ENCODE peak calls at places on chromosomes 3 and 15, in four cellular contexts. V is colonic mucosa, Z is tibial artery, N is heart left ventricle. Y is an unnamed sample.

GRCh38 chr3:101212740-101213139 is 107.6 kb downstream of the IMPG2 start:
- DNase-seq in Z (no peak), V (no peak), N (no peak), Y (no peak)

GRCh38 chr15:49863431-49864205 is 242.8 kb downstream of the DTWD1 start:
- DNase-seq in V (no peak), N (no peak), Z (no peak), Y (no peak)

GRCh38 chr3:24270204-24270671 is 224.4 kb downstream of the THRB start:
- DNase-seq in Z (no peak), V (no peak), N (no peak), Y (no peak)

GRCh38 chr3:120642368-120642948 is 39.6 kb downstream of the HGD start:
- DNase-seq in V (no peak), N (no peak), Z (no peak), Y (no peak)

GRCh38 chr15:70189826-70190225 is 92.1 kb upstream of the TLE3 start:
- DNase-seq in V (no peak), Z (no peak), N (no peak), Y (no peak)

GRCh38 chr3:49454457-49454856 is 15.6 kb upstream of the DAG1 start:
- DNase-seq in Z (no peak), N (no peak), V (no peak), Y (peak; percentile 42)

GRCh38 chr3:136612512-136612911 is 139.7 kb downstream of the STAG1 start:
- DNase-seq in V (no peak), Z (no peak), N (no peak), Y (no peak)

GRCh38 chr15:28996289-28996688 is 110.5 kb downstream of the APBA2 start:
- DNase-seq in N (no peak), V (no peak), Z (no peak), Y (no peak)

GRCh38 chr15:97177135-97177704 is 783.3 kb upstream of the ARRDC4 start:
- DNase-seq in N (no peak), V (no peak), Z (no peak), Y (no peak)

GRCh38 chr3:142586803-142587406 is 8.4 kb upstream of the ATR start:
- DNase-seq in V (peak; percentile 59), Z (no peak), N (no peak), Y (no peak)

GRCh38 chr3:122767690-122768372 is 25.8 kb downstream of the HSPBAP1 start:
- DNase-seq in Z (no peak), N (no peak), V (no peak), Y (no peak)

GRCh38 chr3:184129012-184129411 is 6.1 kb upstream of the EIF2B5 start:
- DNase-seq in V (peak; percentile 26), Z (no peak), N (no peak), Y (no peak)

GRCh38 chr3:135083179-135083578 is 288.1 kb downstream of the EPHB1 start:
- DNase-seq in N (no peak), Z (no peak), V (no peak), Y (no peak)

GRCh38 chr15:63027646-63028045 is 14.9 kb upstream of the TPM1 start:
- DNase-seq in V (no peak), N (no peak), Z (no peak), Y (no peak)

GRCh38 chr3:123880998-123881561 is 3.1 kb downstream of the MYLK start:
- DNase-seq in N (no peak), V (peak; percentile 24), Z (no peak), Y (no peak)

GRCh38 chr3:100982710-100983109 is 10.5 kb downstream of the ABI3BP start:
- DNase-seq in V (no peak), Z (peak; percentile 87), N (peak; percentile 60), Y (peak; percentile 40)

GRCh38 chr3:134328147-134328591 is 46.1 kb downstream of the AMOTL2 start:
- DNase-seq in Z (peak; percentile 73), V (no peak), N (no peak), Y (no peak)

GRCh38 chr3:126781889-126782491 is 78.0 kb downstream of the CHCHD6 start:
- DNase-seq in V (no peak), Z (no peak), N (no peak), Y (no peak)

GRCh38 chr15:31326729-31327673 is at the start of gene KLF13:
- DNase-seq in V (peak; percentile 60), Z (peak; percentile 86), N (peak; percentile 88), Y (no peak)

GRCh38 chr3:63364909-63365308 is 86.8 kb downstream of the SYNPR start:
- DNase-seq in Z (no peak), N (no peak), V (no peak), Y (no peak)

GRCh38 chr3:177590826-177591225 is 393.5 kb upstream of the TBL1XR1 start:
- DNase-seq in V (no peak), Z (no peak), N (no peak), Y (no peak)

GRCh38 chr3:65548848-65549625 is 489.7 kb downstream of the MAGI1 start:
- DNase-seq in V (peak; percentile 18), Z (peak; percentile 68), N (peak; percentile 72), Y (no peak)

GRCh38 chr3:112304611-112305010 is 10.6 kb upstream of the SLC9C1 start:
- DNase-seq in V (no peak), Z (no peak), N (no peak), Y (no peak)

GRCh38 chr3:34106879-34107278 is 308.4 kb downstream of the PDCD6IP start:
- DNase-seq in Z (no peak), V (peak; percentile 54), N (no peak), Y (no peak)

GRCh38 chr15:90774731-90775521 is 57.8 kb downstream of the BLM start:
- DNase-seq in Z (no peak), V (no peak), N (no peak), Y (no peak)

DNA sequence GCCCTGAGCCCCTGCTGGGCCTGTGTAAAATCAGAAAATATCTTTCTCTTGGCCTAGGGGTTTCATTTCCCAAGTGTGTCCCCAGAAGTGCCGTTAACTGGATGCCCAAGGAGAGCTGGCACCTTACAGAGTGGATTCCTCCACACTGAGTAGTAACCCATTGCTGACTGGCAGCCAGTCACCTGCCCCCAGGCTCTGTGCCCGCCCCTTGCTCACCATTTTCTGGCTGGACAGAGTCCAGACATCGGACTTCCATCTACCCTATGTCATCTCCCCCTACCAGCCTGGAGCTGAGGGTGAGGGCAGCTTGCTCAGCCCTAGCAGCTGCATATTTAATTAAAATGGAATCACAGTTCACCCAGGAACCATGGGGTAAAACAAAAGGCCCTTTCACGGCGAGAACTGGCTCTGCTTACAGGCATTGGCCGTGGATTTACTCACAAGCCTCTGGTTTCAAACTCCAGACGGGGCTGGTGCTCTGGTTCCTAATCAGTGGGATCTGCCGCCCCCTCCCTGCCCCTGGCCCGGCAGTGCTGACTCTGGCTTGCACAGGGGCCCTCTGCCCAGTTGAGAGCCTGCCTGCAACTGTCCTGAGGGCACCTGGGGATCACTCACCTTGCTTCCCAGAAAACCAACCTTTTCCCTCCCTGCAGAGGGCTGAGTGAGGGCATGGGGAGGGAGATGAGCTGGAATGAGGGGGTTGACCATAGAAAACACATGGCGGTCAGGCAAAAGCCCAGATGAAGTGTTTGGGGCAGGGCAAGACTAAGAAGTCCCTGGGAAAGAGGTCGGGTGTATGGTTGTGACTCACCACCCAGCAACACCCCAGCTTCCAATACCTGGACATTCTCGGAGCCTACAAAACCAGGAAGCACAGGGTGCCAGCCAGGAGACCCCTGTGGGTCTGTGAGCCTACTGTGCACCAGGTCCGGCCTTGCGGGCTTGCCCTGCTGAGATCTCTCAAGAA is 95.1 kb upstream of the ATP2B2 start:
- DNase-seq in N (no peak), Z (no peak), V (no peak), Y (no peak)
- H3K4me1 ChIP-seq in N (no peaks in the 10 kb centered on the region), Z (no peaks in the 10 kb centered on the region), V (no peaks in the 10 kb centered on the region), Y (peaks cover 4% of the 10 kb centered on the region)

DNA sequence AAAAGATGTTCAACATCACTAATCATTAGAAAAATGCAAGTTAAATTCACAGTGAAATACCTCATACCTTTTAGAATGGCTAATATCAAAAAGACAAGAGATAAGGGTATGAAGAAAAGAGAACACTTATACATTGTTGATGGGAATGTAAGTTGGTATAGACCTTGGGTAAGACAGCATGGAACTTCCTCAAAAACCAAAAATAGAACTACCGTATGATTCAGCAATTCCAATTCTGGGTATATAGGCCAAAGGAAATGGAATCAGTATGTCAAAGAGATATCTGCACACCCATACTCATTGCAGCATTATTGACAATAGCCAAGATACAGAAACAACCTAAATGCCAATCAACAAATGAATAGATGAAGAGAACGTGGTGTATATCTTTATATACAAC is 166.8 kb upstream of the LRRN1 start:
- DNase-seq in Z (no peak), V (no peak), N (no peak), Y (no peak)
- H3K27ac ChIP-seq in Z (no peak overlapping the region), V (no peak overlapping the region), N (no peak overlapping the region), Y (no peak overlapping the region)

GRCh38 chr3:9207076-9207763 is 42.2 kb downstream of the SRGAP3 start:
- DNase-seq in N (no peak), Z (no peak), V (peak; percentile 27), Y (no peak)

GRCh38 chr3:9203317-9203716 is 46.1 kb downstream of the SRGAP3 start:
- DNase-seq in N (no peak), V (no peak), Z (no peak), Y (no peak)

GRCh38 chr3:9204253-9205005 is 45.0 kb downstream of the SRGAP3 start:
- DNase-seq in N (no peak), V (no peak), Z (no peak), Y (no peak)

GRCh38 chr3:9206287-9206686 is 43.2 kb downstream of the SRGAP3 start:
- DNase-seq in N (no peak), V (no peak), Z (no peak), Y (no peak)

DNA sequence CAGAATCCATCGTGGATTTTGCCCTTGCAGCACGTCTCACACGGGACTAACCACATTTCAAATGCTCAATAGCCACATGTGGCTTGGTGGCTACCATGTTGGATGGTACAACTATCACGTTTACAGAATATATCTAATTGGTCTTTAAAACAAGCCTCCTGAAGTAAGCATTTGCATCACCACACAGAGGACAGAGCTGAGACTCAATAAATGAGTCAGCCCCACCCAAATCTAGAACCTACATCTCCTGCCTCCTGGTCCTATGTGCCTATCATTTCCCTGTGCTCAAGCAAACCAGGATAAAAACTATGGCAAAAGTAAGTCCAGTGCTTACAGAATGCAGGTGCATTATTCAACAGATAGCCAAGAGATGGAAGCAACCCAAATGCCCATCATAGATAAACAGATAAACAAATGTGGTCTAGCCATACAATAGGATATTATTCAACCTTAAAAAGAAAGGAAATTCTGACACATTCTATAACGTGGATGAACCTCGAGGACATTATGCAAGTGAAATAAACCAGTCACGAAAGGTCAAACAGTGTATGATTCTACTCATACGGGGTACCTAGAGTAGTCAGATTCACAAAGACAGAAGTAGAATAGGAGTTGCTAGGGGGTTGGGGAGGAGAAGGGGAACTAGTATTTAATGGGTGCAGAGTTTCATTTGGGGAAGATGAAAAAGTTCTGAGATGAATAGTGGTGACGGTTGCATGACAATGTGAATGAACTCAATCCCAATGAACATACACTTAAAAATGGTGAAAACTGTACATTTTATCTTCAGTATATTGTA is 43.9 kb downstream of the SRGAP3 start:
- DNase-seq in V (no peak), Z (no peak), N (no peak), Y (no peak)
- H3K4me1 ChIP-seq in V (no peaks in the 10 kb centered on the region), Z (no peaks in the 10 kb centered on the region), N (peaks cover 7% of the 10 kb centered on the region), Y (no peaks in the 10 kb centered on the region)

DNA sequence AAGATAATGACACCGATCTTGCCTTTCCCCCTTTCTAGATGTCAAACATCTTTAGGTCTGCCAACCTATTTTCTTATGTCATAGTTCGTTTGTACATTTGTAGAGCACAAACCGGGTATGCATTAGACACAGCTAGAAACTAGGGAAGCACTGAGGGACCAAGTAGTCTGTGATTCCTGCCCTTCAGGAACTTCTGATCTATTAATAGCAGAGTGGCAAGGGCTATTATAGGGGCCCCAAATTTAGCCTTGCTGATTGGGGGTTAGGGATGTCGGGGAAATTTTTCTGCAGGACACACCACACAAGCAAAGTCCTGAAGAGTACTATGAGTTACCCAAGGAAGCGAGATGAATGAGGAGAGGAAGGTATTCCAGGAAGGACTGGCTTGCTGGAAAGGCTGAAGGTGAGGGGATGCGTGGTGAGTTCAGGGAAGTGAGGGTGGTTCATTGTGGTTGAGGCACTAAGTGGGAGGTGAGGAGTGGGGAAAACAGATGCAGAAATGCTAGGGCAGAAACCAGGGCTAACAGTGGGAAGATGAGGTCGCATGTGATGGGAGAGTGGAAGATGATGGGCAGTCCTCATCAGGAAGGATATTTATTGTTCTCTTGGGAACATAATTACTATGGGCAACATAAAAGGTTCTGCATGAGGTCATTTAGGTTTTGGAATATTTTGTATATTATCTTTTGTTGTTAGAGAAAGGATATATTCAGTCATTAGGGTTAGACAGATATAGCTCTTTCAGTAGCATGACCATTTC is 144.3 kb downstream of the CMSS1 start:
- DNase-seq in V (no peak), Z (no peak), N (no peak), Y (no peak)
- H3K27ac ChIP-seq in V (no peak overlapping the region), Z (peak overlapping the region; percentile 82), N (no peak overlapping the region), Y (peak overlapping the region; percentile 47)

Y was measured in gastrocnemius medialis.